ENCODE peak calls at places on chromosomes 7 and 10, in four cellular contexts. One of them, this sample, is unnamed.

GRCh38 chr10:561721-562120 is 127.7 kb downstream of the DIP2C start:
- DNase-seq in right atrium auricular region: no peak
- DNase-seq in heart left ventricle: no peak
- DNase-seq in CD4-positive, alpha-beta T cell: no peak
- DNase-seq in this sample: no peak

GRCh38 chr7:101983147-101983811 is 165.9 kb downstream of the CUX1 start:
- DNase-seq in heart left ventricle: no peak
- DNase-seq in right atrium auricular region: no peak
- DNase-seq in CD4-positive, alpha-beta T cell: no peak
- DNase-seq in this sample: no peak

GRCh38 chr10:71475243-71475871 is 78.6 kb downstream of the CDH23 start:
- DNase-seq in right atrium auricular region: no peak
- DNase-seq in CD4-positive, alpha-beta T cell: no peak
- DNase-seq in heart left ventricle: peak; percentile 41
- DNase-seq in this sample: no peak

GRCh38 chr7:47458057-47458456 is 123.9 kb downstream of the TNS3 start:
- DNase-seq in heart left ventricle: peak; percentile 85
- DNase-seq in CD4-positive, alpha-beta T cell: no peak
- DNase-seq in right atrium auricular region: peak; percentile 84
- DNase-seq in this sample: peak; percentile 34

GRCh38 chr10:118596426-118597124 is 1.1 kb upstream of the PRLHR start:
- DNase-seq in heart left ventricle: no peak
- DNase-seq in right atrium auricular region: no peak
- DNase-seq in CD4-positive, alpha-beta T cell: no peak
- DNase-seq in this sample: no peak

GRCh38 chr10:113027574-113028392 is 77.7 kb downstream of the TCF7L2 start:
- DNase-seq in CD4-positive, alpha-beta T cell: no peak
- DNase-seq in heart left ventricle: no peak
- DNase-seq in right atrium auricular region: no peak
- DNase-seq in this sample: no peak

GRCh38 chr7:40437936-40438634 is 303.3 kb downstream of the SUGCT start:
- DNase-seq in CD4-positive, alpha-beta T cell: no peak
- DNase-seq in right atrium auricular region: no peak
- DNase-seq in heart left ventricle: no peak
- DNase-seq in this sample: no peak

GRCh38 chr10:96764345-96764744 is 44.0 kb upstream of the PIK3AP1 start:
- DNase-seq in heart left ventricle: no peak
- DNase-seq in CD4-positive, alpha-beta T cell: no peak
- DNase-seq in right atrium auricular region: no peak
- DNase-seq in this sample: no peak

GRCh38 chr7:114653391-114654088 is 238.9 kb downstream of the FOXP2 start:
- DNase-seq in CD4-positive, alpha-beta T cell: no peak
- DNase-seq in right atrium auricular region: no peak
- DNase-seq in heart left ventricle: no peak
- DNase-seq in this sample: no peak

GRCh38 chr7:2433713-2434550 is 30.5 kb downstream of the CHST12 start:
- DNase-seq in CD4-positive, alpha-beta T cell: no peak
- DNase-seq in right atrium auricular region: no peak
- DNase-seq in heart left ventricle: no peak
- DNase-seq in this sample: no peak

GRCh38 chr7:81190997-81191747 is 272.3 kb upstream of the SEMA3C start:
- DNase-seq in heart left ventricle: peak; percentile 29
- DNase-seq in CD4-positive, alpha-beta T cell: no peak
- DNase-seq in right atrium auricular region: no peak
- DNase-seq in this sample: peak; percentile 45

GRCh38 chr10:94626476-94626875 is 57.1 kb upstream of the CYP2C18 start:
- DNase-seq in heart left ventricle: no peak
- DNase-seq in CD4-positive, alpha-beta T cell: no peak
- DNase-seq in right atrium auricular region: no peak
- DNase-seq in this sample: no peak

GRCh38 chr10:72273410-72274212 is at the start of gene DDIT4:
- DNase-seq in right atrium auricular region: peak; percentile 100
- DNase-seq in heart left ventricle: peak; percentile 100
- DNase-seq in CD4-positive, alpha-beta T cell: peak; percentile 96
- DNase-seq in this sample: peak; percentile 100

GRCh38 chr7:47380325-47381131 is 201.4 kb downstream of the TNS3 start:
- DNase-seq in heart left ventricle: no peak
- DNase-seq in right atrium auricular region: no peak
- DNase-seq in CD4-positive, alpha-beta T cell: no peak
- DNase-seq in this sample: peak; percentile 34

GRCh38 chr7:11297226-11297625 is 323.6 kb downstream of the PHF14 start:
- DNase-seq in heart left ventricle: no peak
- DNase-seq in CD4-positive, alpha-beta T cell: no peak
- DNase-seq in right atrium auricular region: no peak
- DNase-seq in this sample: no peak

GRCh38 chr7:43439631-43440401 is 143.1 kb upstream of the STK17A start:
- DNase-seq in CD4-positive, alpha-beta T cell: peak; percentile 22
- DNase-seq in heart left ventricle: no peak
- DNase-seq in right atrium auricular region: no peak
- DNase-seq in this sample: peak; percentile 27
- TF ChIP-seq CTCF in CD4-positive, alpha-beta T cell: peak; percentile 63
- TF ChIP-seq CTCF in heart left ventricle: peak; percentile 51
- TF ChIP-seq CTCF in right atrium auricular region: peak; percentile 69
- TF ChIP-seq CTCF in this sample: peak; percentile 64

GRCh38 chr7:139713061-139713460 is 64.7 kb downstream of the HIPK2 start:
- DNase-seq in right atrium auricular region: no peak
- DNase-seq in heart left ventricle: no peak
- DNase-seq in CD4-positive, alpha-beta T cell: no peak
- DNase-seq in this sample: no peak

GRCh38 chr7:139714163-139714901 is 63.5 kb downstream of the HIPK2 start:
- DNase-seq in right atrium auricular region: no peak
- DNase-seq in CD4-positive, alpha-beta T cell: no peak
- DNase-seq in heart left ventricle: peak; percentile 79
- DNase-seq in this sample: no peak

GRCh38 chr7:139713835-139714162 is 64.0 kb downstream of the HIPK2 start:
- DNase-seq in heart left ventricle: no peak
- DNase-seq in right atrium auricular region: no peak
- DNase-seq in CD4-positive, alpha-beta T cell: no peak
- DNase-seq in this sample: no peak

GRCh38 chr7:139709460-139709859 is 68.3 kb downstream of the HIPK2 start:
- DNase-seq in right atrium auricular region: no peak
- DNase-seq in heart left ventricle: no peak
- DNase-seq in CD4-positive, alpha-beta T cell: no peak
- DNase-seq in this sample: no peak

DNA sequence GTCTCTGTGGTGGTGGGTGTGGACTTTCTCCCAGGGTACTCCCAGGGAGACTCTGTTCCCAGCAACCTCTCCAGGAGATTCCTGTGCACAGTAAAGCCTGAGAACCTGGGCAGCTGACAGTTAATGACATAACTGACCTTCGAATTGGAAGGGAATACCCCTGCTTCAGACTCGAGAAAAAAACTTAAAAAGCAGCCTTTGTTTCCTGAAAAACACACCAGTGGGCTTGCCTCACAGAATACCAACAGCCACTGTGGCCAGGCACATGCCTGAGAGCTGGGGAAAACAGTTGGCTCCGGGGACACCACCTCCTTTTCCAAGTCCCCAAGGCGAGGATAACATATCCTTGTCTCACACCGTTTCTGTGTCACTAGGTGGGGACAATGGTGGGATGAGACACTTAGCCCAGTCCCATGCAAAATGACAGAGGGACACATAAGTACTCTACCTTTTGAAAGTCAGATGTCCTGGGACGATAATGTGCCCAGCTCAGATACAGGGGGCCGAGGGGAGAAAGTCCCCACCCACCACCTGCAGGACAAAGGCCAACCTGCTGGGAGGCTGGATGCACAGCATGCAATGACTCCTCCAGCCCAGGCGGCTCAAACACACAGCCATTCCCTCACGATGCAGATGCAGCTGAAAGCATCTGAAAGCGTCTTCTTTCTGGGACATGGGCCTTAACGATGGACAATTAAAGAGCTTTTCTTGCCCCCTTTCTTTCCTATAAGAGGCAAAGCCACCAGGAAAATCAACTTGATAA is 65.6 kb downstream of the HIPK2 start:
- DNase-seq in heart left ventricle: no peak
- DNase-seq in right atrium auricular region: peak; percentile 50
- DNase-seq in CD4-positive, alpha-beta T cell: no peak
- DNase-seq in this sample: no peak
- H3K27ac ChIP-seq in heart left ventricle: no peak overlapping the region
- H3K27ac ChIP-seq in right atrium auricular region: peak overlapping the region; percentile 11
- H3K27ac ChIP-seq in CD4-positive, alpha-beta T cell: no peak overlapping the region
- H3K27ac ChIP-seq in this sample: peak overlapping the region; percentile 39

GRCh38 chr10:61978965-61979364 is 77.5 kb downstream of the ARID5B start:
- DNase-seq in heart left ventricle: peak; percentile 45
- DNase-seq in right atrium auricular region: no peak
- DNase-seq in CD4-positive, alpha-beta T cell: no peak
- DNase-seq in this sample: no peak
- TF ChIP-seq CTCF in heart left ventricle: no peak
- TF ChIP-seq CTCF in right atrium auricular region: peak; percentile 54
- TF ChIP-seq CTCF in CD4-positive, alpha-beta T cell: no peak
- TF ChIP-seq CTCF in this sample: no peak

DNA sequence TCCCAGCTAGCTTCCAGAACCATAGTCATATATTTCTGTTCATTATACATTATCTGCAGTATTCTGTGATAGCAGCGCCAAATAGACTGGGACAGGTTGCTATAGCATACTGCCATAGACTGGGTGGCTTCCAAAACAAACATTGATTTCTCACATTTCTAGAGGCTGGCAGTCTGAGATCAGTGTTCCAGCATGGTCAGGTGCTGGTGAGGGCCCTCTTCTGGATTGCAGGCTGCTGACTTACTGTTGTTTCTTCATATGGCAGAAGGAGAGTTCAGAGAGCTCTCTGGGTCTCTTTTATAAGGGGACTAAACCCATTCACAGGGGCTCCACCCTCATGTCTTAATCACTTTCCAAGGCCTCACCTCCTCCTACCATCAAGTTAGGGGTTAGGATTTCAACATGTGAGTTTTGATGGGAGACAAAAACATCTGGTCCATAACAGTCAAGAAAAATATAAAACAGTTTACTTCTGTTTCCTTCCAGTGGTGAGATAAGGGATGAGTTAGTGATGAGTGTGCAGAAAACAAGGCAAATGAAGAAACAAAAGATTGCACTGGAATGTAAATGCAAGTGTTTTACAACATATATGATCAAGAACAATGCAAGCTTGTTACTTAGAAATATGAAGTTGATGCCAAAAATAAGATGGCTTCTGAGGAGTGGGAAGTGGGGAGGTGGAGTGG is 399.0 kb upstream of the C7orf33 start:
- DNase-seq in heart left ventricle: no peak
- DNase-seq in CD4-positive, alpha-beta T cell: no peak
- DNase-seq in right atrium auricular region: no peak
- DNase-seq in this sample: no peak
- H3K27ac ChIP-seq in heart left ventricle: no peak overlapping the region
- H3K27ac ChIP-seq in CD4-positive, alpha-beta T cell: no peak overlapping the region
- H3K27ac ChIP-seq in right atrium auricular region: no peak overlapping the region
- H3K27ac ChIP-seq in this sample: no peak overlapping the region